ENCODE peak calls at places on chromosomes 13 and 19, in four cellular contexts. H is neural progenitor cell, Q is astrocyte of the spinal cord, L is heart right ventricle. F is an unnamed sample.

GRCh38 chr13:72453161-72453560 is 274.3 kb downstream of the MZT1 start:
- DNase-seq in H (no peak), Q (no peak), L (no peak), F (no peak)

GRCh38 chr19:6685962-6686627 is 16.1 kb upstream of the TNFSF14 start:
- DNase-seq in H (no peak), Q (no peak), L (no peak), F (no peak)

GRCh38 chr19:4149518-4150288 is 3.7 kb upstream of the CREB3L3 start:
- DNase-seq in H (no peak), Q (no peak), L (no peak), F (no peak)

GRCh38 chr19:4144666-4145261 is 8.7 kb upstream of the CREB3L3 start:
- DNase-seq in H (no peak), Q (no peak), L (no peak), F (no peak)

GRCh38 chr13:102724923-102725322 is 30.1 kb upstream of the METTL21C start:
- DNase-seq in H (no peak), Q (peak), L (no peak), F (peak)

GRCh38 chr19:39194832-39195542 is 1.8 kb upstream of the NCCRP1 start:
- DNase-seq in H (peak), Q (no peak), L (no peak), F (no peak)

GRCh38 chr13:98780451-98780850 is 28.0 kb upstream of the SLC15A1 start:
- DNase-seq in H (no peak), Q (no peak), L (no peak), F (no peak)

GRCh38 chr19:46776927-46777911 is 11.2 kb downstream of the SLC1A5 start:
- DNase-seq in H (peak), Q (no peak), L (no peak), F (no peak)

GRCh38 chr19:567296-567900 is 5.0 kb upstream of the BSG start:
- DNase-seq in H (no peak), Q (no peak), L (no peak), F (no peak)

GRCh38 chr13:31236211-31236786 is 36.5 kb downstream of the B3GLCT start:
- DNase-seq in H (peak), Q (peak), L (no peak), F (peak)

GRCh38 chr13:26457212-26457611 is 100.3 kb upstream of the WASF3 start:
- DNase-seq in H (no peak), Q (no peak), L (no peak), F (no peak)

GRCh38 chr19:39053276-39054090 is 21.1 kb upstream of the FBXO27 start:
- DNase-seq in H (no peak), Q (no peak), L (no peak), F (no peak)

GRCh38 chr19:6611441-6611852 is 20.5 kb upstream of the CD70 start:
- DNase-seq in H (no peak), Q (no peak), L (no peak), F (no peak)

GRCh38 chr13:27810009-27810408 is 17.7 kb downstream of the GSX1 start:
- DNase-seq in H (no peak), Q (no peak), L (no peak), F (no peak)

GRCh38 chr19:51668167-51668566 is 21.5 kb upstream of the SIGLEC14 start:
- DNase-seq in H (no peak), Q (no peak), L (no peak), F (no peak)

GRCh38 chr19:41753936-41754529 is 1.3 kb upstream of the CEACAM6 start:
- DNase-seq in H (peak), Q (peak), L (peak), F (no peak)

DNA sequence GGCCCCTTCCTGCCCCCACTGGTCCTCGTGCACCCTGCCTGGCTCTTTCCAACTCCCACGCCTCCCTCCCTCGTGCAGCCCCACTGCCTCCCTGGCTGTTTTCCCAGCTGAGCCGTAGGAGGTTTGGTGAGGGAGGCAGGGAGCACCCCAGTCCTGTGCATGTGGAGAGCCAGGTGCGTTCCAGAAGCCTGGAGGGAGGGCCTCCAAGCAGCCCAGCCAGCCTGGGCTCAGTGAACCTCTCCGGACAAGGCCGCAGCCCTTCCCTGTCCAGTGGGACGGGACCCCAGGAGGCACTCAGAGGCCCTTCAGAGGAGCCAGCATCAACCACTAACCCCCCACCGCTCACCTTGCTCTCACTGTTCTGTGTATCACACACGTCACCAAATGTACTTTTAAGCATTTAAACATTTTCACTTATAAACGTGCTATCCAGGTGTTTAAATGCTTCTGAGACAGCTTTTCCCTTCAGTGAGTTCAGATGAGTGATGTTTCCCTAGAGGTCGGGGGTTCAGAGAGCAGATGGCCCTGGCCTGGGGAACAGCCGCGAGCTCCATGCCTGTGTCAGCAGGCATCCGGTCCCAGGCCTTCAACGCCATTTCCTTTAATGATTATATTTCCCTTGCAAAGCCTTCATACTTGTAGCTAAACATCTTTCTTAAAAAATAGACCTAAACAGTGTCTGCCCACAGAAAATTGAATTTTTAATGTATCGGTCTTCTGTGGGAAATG is 122.6 kb downstream of the ATP11A start:
- DNase-seq in H (no peak), Q (no peak), L (no peak), F (no peak)
- H3K4me3 ChIP-seq in H (no peak), Q (no peak), L (no peak), F (no peak)

GRCh38 chr13:112583592-112584277 is 4.2 kb downstream of the TUBGCP3 start:
- DNase-seq in H (no peak), Q (no peak), L (peak), F (no peak)
- H3K4me3 ChIP-seq in H (no peak), Q (no peak), L (no peak), F (no peak)

GRCh38 chr19:57141699-57142098 is 3.3 kb downstream of the ZIM3 start:
- DNase-seq in H (no peak), Q (no peak), L (no peak), F (no peak)

DNA sequence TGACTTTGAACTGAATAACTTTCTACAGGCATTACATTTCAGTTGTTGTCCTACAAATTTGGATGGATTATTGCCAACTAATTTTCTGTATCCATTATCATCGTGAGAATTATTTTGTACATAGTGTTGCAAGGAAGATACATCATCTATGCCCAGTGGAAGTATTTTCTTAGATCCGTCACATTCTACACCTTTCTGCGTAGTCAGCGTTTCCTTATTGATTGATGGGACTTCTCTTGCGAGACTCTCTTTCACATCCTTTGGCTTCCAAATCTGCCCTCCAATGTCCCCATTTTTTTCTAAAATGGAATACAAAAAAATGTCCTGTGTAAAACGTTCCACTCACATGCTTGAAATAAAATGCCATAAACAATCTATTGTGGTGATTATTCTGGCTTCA is 9.2 kb downstream of the ZIM3 start:
- DNase-seq in H (no peak), Q (no peak), L (no peak), F (no peak)
- H3K4me3 ChIP-seq in H (no peak), Q (no peak), L (no peak), F (no peak)

GRCh38 chr13:33799950-33800592 is 17.9 kb upstream of the RFC3 start:
- DNase-seq in H (peak), Q (peak), L (no peak), F (peak)

GRCh38 chr13:33800646-33801186 is 17.2 kb upstream of the RFC3 start:
- DNase-seq in H (no peak), Q (peak), L (no peak), F (no peak)

GRCh38 chr13:33797622-33798021 is 20.3 kb upstream of the RFC3 start:
- DNase-seq in H (no peak), Q (peak), L (no peak), F (no peak)

GRCh38 chr13:33796095-33796494 is 21.9 kb upstream of the RFC3 start:
- DNase-seq in H (no peak), Q (no peak), L (no peak), F (no peak)

DNA sequence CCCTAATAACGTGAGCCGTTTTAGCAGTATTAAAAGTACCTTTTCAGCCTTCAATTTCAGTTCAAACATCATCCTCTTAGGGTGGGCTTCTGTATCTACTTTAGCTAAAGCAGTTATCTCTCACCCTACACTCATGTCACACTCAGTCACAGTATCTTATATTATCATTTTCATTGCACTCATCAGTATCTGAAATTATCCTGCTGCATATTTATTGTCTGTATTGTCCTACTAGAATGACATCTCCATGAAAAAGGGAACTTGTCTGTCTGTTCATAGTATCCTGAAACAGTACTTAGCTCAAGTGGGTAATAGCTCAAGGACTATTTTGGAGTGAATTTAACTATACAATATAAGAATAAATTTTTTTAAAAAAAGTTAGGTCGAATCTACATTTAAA is 19.9 kb upstream of the RFC3 start:
- DNase-seq in H (no peak), Q (no peak), L (no peak), F (no peak)
- H3K4me3 ChIP-seq in H (no peak), Q (no peak), L (peak), F (no peak)

DNA sequence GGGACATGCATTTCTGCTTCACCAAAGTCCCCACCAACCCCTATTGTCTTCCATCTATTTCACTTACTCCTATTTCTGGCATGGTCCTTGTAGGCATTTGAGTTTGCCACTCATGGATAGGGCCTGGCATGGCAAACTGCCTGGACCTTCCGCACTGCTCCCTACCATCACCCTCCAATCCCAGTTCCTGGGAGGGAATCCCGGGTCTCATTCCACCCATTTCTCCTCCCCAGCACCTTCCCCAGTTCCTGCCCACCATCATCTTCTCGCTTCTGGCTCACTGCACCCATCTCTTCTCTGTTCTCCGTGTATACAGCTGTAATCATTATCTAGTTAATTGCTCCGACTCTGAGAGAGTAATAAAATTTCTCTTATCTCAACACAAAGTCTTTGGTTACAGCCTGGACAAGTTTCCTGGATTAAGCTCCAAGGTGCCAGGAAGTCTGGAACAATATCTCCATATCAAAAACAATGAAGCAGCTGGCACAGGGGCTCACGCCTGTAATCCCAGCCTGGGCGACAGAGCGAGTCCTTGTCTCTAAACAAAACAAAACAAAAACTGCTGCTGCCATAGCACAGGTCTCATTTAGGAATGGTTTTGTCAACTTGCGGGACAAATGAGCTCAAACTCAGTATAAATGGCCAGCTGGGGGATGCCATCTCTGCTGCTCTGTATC is 17.0 kb upstream of the COX7A1 start:
- DNase-seq in H (no peak), Q (no peak), L (peak), F (no peak)
- H3K4me3 ChIP-seq in H (no peak), Q (no peak), L (no peak), F (no peak)

GRCh38 chr13:80265348-80265747 is 75.6 kb downstream of the SPRY2 start:
- DNase-seq in H (no peak), Q (no peak), L (no peak), F (no peak)

GRCh38 chr13:80263745-80264513 is 77.0 kb downstream of the SPRY2 start:
- DNase-seq in H (no peak), Q (no peak), L (no peak), F (no peak)

GRCh38 chr13:80259159-80259558 is 81.8 kb downstream of the SPRY2 start:
- DNase-seq in H (no peak), Q (no peak), L (no peak), F (no peak)

GRCh38 chr13:80256352-80256932 is 84.5 kb downstream of the SPRY2 start:
- DNase-seq in H (no peak), Q (no peak), L (no peak), F (no peak)

DNA sequence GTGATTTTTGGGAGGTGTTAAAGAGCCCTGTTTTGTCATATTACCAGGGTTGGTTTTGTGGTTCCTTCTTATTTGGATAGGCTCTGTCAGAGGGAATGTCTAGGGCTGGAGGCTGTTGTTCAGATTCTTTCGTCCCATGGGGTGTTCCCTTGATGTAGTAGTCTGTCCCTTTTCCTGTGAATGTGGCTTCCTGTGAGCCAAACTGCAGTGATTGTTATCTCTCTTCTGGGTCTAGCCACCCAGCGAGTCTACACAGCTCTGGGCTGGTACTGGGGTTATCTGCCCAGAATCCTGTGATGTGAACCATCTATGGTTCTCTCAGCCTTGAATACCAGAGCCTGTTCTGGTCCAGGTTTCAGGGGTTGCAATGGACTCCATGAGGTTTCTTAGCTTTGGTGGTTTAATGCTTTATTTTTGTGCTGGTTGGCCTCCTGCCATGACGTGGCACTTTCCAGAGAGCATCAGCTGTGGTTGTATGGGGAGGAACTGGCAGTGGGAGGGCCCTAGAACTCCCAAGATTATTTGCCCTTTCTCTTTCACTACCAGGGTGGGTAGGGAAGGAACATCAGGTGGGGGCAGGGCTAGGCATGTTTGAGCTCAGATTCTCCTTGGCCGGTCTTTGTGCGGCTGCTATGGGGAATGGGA is 78.8 kb downstream of the SPRY2 start:
- DNase-seq in H (no peak), Q (no peak), L (no peak), F (no peak)
- H3K4me3 ChIP-seq in H (no peak), Q (no peak), L (no peak), F (no peak)

F was measured in AG04449.